ENCODE peak calls at places on chromosomes 13 and 19, in six cellular contexts. Q is LHCN-M2, S is GM23248, K is tibial nerve, C is SK-N-DZ, J is COR-L47. A is an unnamed sample.

GRCh38 chr13:99981115-99982020 is at the start of gene ZIC2:
- DNase-seq in Q (no peak), S (peak; percentile 63), K (no peak), C (no peak), J (peak; percentile 92), A (no peak)

GRCh38 chr13:20174656-20175405 is 14.0 kb upstream of the GJA3 start:
- DNase-seq in Q (peak; percentile 94), S (peak; percentile 100), K (peak; percentile 44), C (no peak), J (no peak), A (no peak)

GRCh38 chr13:49636705-49637104 is 8.4 kb downstream of the ARL11 start:
- DNase-seq in Q (no peak), S (no peak), K (no peak), C (no peak), J (no peak), A (no peak)

GRCh38 chr13:100789968-100790367 is 115.4 kb upstream of the TMTC4 start:
- DNase-seq in Q (no peak), S (peak; percentile 11), K (no peak), C (no peak), J (no peak), A (no peak)

GRCh38 chr19:51166846-51167490 is 24.9 kb downstream of the SIGLEC7 start:
- DNase-seq in Q (no peak), S (no peak), K (no peak), C (no peak), J (no peak), A (no peak)

GRCh38 chr19:43799502-43800142 is 2.6 kb downstream of the LYPD5 start:
- DNase-seq in Q (peak; percentile 44), S (no peak), K (no peak), C (peak; percentile 22), J (no peak), A (no peak)

GRCh38 chr19:13492128-13492527 is 14.2 kb downstream of the CACNA1A start:
- DNase-seq in Q (peak; percentile 14), S (peak; percentile 89), K (no peak), C (no peak), J (no peak), A (no peak)

GRCh38 chr13:64767054-64767453 is 2463.1 kb downstream of the PCDH9 start:
- DNase-seq in Q (no peak), S (no peak), K (no peak), C (no peak), J (no peak), A (no peak)

GRCh38 chr13:114203536-114203935 is 24.5 kb downstream of the CFAP97D2 start:
- DNase-seq in Q (no peak), S (no peak), K (no peak), C (no peak), J (no peak), A (no peak)

GRCh38 chr13:59425211-59425721 is 738.5 kb downstream of the DIAPH3 start:
- DNase-seq in Q (no peak), S (peak; percentile 43), K (no peak), C (no peak), J (no peak), A (no peak)

GRCh38 chr19:34350161-34350561 is 14.8 kb upstream of the GPI start:
- DNase-seq in Q (no peak), S (peak; percentile 63), K (no peak), C (no peak), J (no peak), A (no peak)

GRCh38 chr19:30145467-30145866 is 203.4 kb downstream of the URI1 start:
- DNase-seq in Q (no peak), S (no peak), K (no peak), C (no peak), J (no peak), A (no peak)

GRCh38 chr19:14450168-14450874 is 17.2 kb downstream of the PKN1 start:
- DNase-seq in Q (peak; percentile 51), S (peak; percentile 66), K (no peak), C (peak; percentile 41), J (peak; percentile 31), A (no peak)

GRCh38 chr19:28710278-28710677 is 502.7 kb downstream of the UQCRFS1 start:
- DNase-seq in Q (peak; percentile 67), S (peak; percentile 71), K (no peak), C (peak; percentile 41), J (peak; percentile 14), A (no peak)

GRCh38 chr19:53646144-53646543 is 14.3 kb downstream of the DPRX start:
- DNase-seq in Q (no peak), S (no peak), K (no peak), C (no peak), J (no peak), A (no peak)

GRCh38 chr19:19356901-19357566 is 36.4 kb downstream of the MAU2 start:
- DNase-seq in Q (no peak), S (no peak), K (no peak), C (no peak), J (no peak), A (no peak)

A was measured in dorsolateral prefrontal cortex.